ENCODE peak calls at places on chromosomes 5 and 9, in six cellular contexts. B is cardiac muscle cell, X is stomach, R is psoas muscle, J is A549, T is endothelial cell. H is an unnamed sample.

GRCh38 chr5:175148773-175149172 is 295.2 kb downstream of the DRD1 start:
- DNase-seq in J (no peak), X (no peak), B (no peak), T (no peak), R (no peak), H (no peak)

GRCh38 chr5:18745591-18745987 is 1111.3 kb downstream of the TAF11L14 start:
- DNase-seq in R (no peak), X (no peak), J (peak), T (no peak), B (no peak), H (peak)

GRCh38 chr5:73174100-73174815 is 1.3 kb downstream of the TMEM174 start:
- DNase-seq in X (no peak), R (no peak), J (no peak), T (no peak), B (no peak), H (no peak)

GRCh38 chr5:42943931-42944631 is 96.0 kb downstream of the ANXA2R start:
- DNase-seq in T (peak), R (no peak), B (peak), J (no peak), X (no peak), H (no peak)

GRCh38 chr5:129767927-129768380 is 20.1 kb downstream of the MINAR2 start:
- DNase-seq in J (peak), X (peak), R (peak), T (peak), B (peak), H (peak)

GRCh38 chr5:17000296-17000939 is 64.3 kb upstream of the MYO10 start:
- DNase-seq in T (no peak), J (peak), X (no peak), B (no peak), R (no peak), H (peak)

GRCh38 chr5:76537073-76537543 is 86.1 kb downstream of the F2RL2 start:
- DNase-seq in T (no peak), R (no peak), J (no peak), B (no peak), X (no peak), H (no peak)

GRCh38 chr5:119313876-119314605 is 41.8 kb upstream of the TNFAIP8 start:
- DNase-seq in J (no peak), T (no peak), R (no peak), X (no peak), B (no peak), H (no peak)

GRCh38 chr9:109497193-109498165 is 628 bp downstream of the PTPN3 start:
- DNase-seq in B (peak), R (peak), T (no peak), J (peak), X (no peak), H (peak)

GRCh38 chr9:133855802-133856592 is 117.8 kb upstream of the SARDH start:
- DNase-seq in B (no peak), R (no peak), T (no peak), X (peak), J (no peak), H (no peak)

GRCh38 chr9:35856882-35857281 is 13.3 kb downstream of the OR13J1 start:
- DNase-seq in X (no peak), J (no peak), B (no peak), T (no peak), R (no peak), H (no peak)

GRCh38 chr9:92983984-92984589 is 36.8 kb downstream of the FGD3 start:
- DNase-seq in T (no peak), J (no peak), R (no peak), X (no peak), B (no peak), H (no peak)

GRCh38 chr5:96794757-96795156 is 13.0 kb downstream of the ERAP1 start:
- DNase-seq in J (no peak), T (no peak), R (no peak), B (no peak), X (no peak), H (no peak)

GRCh38 chr5:1227669-1228068 is 2.5 kb downstream of the SLC6A18 start:
- DNase-seq in B (no peak), R (no peak), J (no peak), T (no peak), X (no peak), H (peak)

DNA sequence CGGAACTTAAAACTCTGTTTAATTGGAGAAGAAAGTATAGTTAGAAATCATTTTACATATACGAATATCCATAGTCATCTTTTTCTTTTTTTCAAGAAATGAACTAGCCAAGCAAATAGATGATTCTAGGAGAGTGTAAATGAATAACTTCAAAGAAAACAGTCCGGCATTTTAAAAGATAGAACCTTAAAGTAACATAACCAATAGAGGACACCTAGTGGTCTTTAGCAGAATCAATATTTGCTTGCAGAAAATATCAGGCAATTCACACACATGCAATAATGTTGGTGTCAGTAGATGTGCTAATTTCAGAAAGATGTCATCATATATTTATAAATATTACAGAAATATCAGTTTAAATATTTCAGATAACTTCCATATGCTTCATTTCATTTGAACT is 57.1 kb downstream of the HCN1 start:
- DNase-seq in X (no peak), J (no peak), T (no peak), B (peak), R (no peak), H (no peak)
- TF ChIP-seq CTCF in X (no peak), J (no peak), T (peak), B (no peak), R (peak), H (no peak)

GRCh38 chr5:177982072-177982727 is 13.8 kb downstream of the PROP1 start:
- DNase-seq in B (peak), R (no peak), X (peak), T (no peak), J (peak), H (peak)
- TF ChIP-seq CTCF in B (no peak), R (peak), X (peak), T (no peak), J (peak), H (peak)

GRCh38 chr5:150525163-150525562 is 17.2 kb downstream of the NDST1 start:
- DNase-seq in T (no peak), B (no peak), R (peak), X (no peak), J (no peak), H (no peak)

GRCh38 chr5:150521939-150522503 is 14.1 kb downstream of the NDST1 start:
- DNase-seq in T (no peak), X (no peak), R (no peak), B (no peak), J (no peak), H (no peak)

GRCh38 chr5:150522504-150523464 is 14.9 kb downstream of the NDST1 start:
- DNase-seq in X (no peak), T (no peak), J (no peak), R (no peak), B (no peak), H (no peak)

GRCh38 chr5:150525781-150526180 is 17.9 kb downstream of the NDST1 start:
- DNase-seq in T (no peak), B (no peak), J (no peak), R (no peak), X (no peak), H (no peak)

GRCh38 chr5:150523472-150524350 is 15.8 kb downstream of the NDST1 start:
- DNase-seq in B (peak), T (peak), X (peak), R (no peak), J (peak), H (peak)
- TF ChIP-seq CTCF in B (peak), T (peak), X (peak), R (peak), J (peak), H (peak)

GRCh38 chr5:138972836-138973235 is 97.7 kb upstream of the LRRTM2 start:
- DNase-seq in T (no peak), J (no peak), R (no peak), X (no peak), B (no peak), H (no peak)
- TF ChIP-seq CTCF in T (no peak), J (no peak), R (no peak), X (no peak), B (no peak), H (no peak)

GRCh38 chr5:71597001-71597400 is 9.9 kb downstream of the MCCC2 start:
- DNase-seq in T (no peak), R (no peak), J (no peak), B (no peak), X (no peak), H (no peak)

GRCh38 chr5:71600783-71601182 is 13.6 kb downstream of the MCCC2 start:
- DNase-seq in R (no peak), T (no peak), X (no peak), J (no peak), B (no peak), H (no peak)

GRCh38 chr5:71596169-71596568 is 9.0 kb downstream of the MCCC2 start:
- DNase-seq in J (no peak), R (no peak), T (no peak), X (no peak), B (no peak), H (no peak)

DNA sequence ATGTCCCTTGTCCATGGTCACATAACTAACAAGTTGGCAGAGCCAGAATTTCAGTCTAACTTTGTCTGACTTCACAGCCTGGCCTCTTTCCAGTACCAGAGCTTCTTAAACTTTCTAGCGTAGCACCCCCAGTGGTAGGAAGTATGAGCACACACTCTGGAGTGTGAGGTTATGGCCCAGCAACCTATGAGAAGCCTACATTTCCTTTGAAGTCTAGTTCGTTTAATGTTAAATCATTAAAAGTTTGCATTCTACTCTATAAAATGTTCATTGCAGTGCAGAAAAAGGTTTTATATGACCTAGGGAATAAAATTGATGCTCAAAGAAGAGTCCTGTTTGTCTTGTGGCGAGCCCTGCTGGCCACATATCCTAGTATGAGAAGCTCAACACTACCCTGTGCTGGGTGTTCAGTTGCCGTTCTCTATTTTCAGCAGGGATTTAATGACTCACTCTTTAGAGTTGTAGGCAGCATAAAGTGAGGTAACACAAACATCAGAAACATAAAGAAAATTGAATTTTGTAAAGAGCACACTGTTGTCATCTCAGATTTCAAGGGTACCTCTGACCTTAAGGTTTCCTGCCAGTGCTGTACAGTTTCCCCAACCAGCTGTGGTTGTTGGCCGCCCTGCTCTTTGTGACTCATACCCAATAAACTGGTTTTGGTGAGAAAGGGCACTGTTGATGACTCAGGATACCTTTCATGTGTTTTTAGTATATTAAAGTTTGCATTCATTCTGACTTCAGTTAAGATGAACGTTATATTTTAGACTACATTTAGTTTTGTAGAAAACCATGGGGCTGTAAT is 14.3 kb downstream of the MCCC2 start:
- DNase-seq in T (peak), X (peak), R (no peak), B (peak), J (peak), H (peak)
- TF ChIP-seq CTCF in T (peak), X (peak), R (peak), B (peak), J (peak), H (peak)

GRCh38 chr9:2620876-2621677 is 510 bp upstream of the VLDLR start:
- DNase-seq in B (peak), T (peak), J (peak), X (peak), R (peak), H (peak)
- TF ChIP-seq CTCF in B (peak), T (no peak), J (no peak), X (no peak), R (peak), H (no peak)

GRCh38 chr9:17978773-17979172 is 399.9 kb downstream of the SH3GL2 start:
- DNase-seq in B (no peak), T (no peak), J (no peak), X (no peak), R (no peak), H (no peak)
- TF ChIP-seq CTCF in B (no peak), T (no peak), J (no peak), X (no peak), R (no peak), H (no peak)

DNA sequence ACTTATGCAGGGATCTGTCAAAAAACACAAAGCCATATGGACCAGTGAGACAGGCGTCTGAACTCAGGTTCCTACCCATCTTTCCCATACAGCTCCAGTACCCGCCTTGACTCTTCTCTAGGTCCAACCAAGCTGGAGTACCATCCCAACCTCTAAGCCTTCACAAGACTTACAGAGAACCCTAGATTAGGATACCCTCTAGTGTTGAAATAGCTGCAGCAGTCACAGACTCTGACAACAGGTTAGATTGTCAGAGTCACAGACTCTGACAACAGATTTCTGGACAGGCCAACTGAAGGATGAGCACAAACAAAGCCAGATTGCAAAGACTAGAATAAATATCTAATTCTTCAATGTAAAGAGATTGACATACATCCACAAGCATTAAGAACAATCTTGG is 266.1 kb downstream of the GRIA1 start:
- DNase-seq in R (no peak), B (no peak), J (no peak), X (no peak), T (no peak), H (no peak)
- TF ChIP-seq CTCF in R (no peak), B (peak), J (no peak), X (no peak), T (no peak), H (no peak)